ENCODE peak calls at places on chromosomes 6 and 20, in seven cellular contexts. N is mucosa of descending colon, M is Panc1, B is GM12864, C is heart left ventricle, Y is cardiac fibroblast, L is heart right ventricle. V is an unnamed sample.

GRCh38 chr6:170281331-170282292 is 9.3 kb downstream of the DLL1 start:
- DNase-seq in N (peak), M (no peak), B (no peak), C (peak), Y (no peak), L (no peak), V (no peak)

GRCh38 chr20:52416959-52417358 is 225.4 kb upstream of the ZFP64 start:
- DNase-seq in N (no peak), M (no peak), B (no peak), C (no peak), Y (no peak), L (no peak), V (no peak)

GRCh38 chr6:10413850-10414765 is 766 bp downstream of the TFAP2A start:
- DNase-seq in N (no peak), M (no peak), B (no peak), C (no peak), Y (no peak), L (no peak), V (no peak)

GRCh38 chr6:24273471-24273870 is 84.4 kb downstream of the DCDC2 start:
- DNase-seq in N (no peak), M (no peak), B (no peak), C (no peak), Y (no peak), L (no peak), V (no peak)

GRCh38 chr20:43726811-43727338 is at the start of gene GTSF1L:
- DNase-seq in N (no peak), M (no peak), B (no peak), C (no peak), Y (peak), L (peak), V (no peak)

GRCh38 chr20:59783020-59784010 is 150.1 kb downstream of the SYCP2 start:
- DNase-seq in N (peak), M (peak), B (peak), C (no peak), Y (peak), L (peak), V (peak)

GRCh38 chr20:57040924-57041323 is 225.5 kb downstream of the BMP7 start:
- DNase-seq in N (no peak), M (no peak), B (no peak), C (no peak), Y (no peak), L (no peak), V (no peak)

GRCh38 chr20:62246431-62246830 is 8.1 kb downstream of the OSBPL2 start:
- DNase-seq in N (no peak), M (no peak), B (no peak), C (peak), Y (no peak), L (no peak), V (no peak)

GRCh38 chr6:15901141-15902115 is 227.5 kb upstream of the MYLIP start:
- DNase-seq in N (no peak), M (no peak), B (peak), C (no peak), Y (no peak), L (no peak), V (peak)

GRCh38 chr20:34970193-34971037 is 14.7 kb downstream of the MYH7B start:
- DNase-seq in N (no peak), M (no peak), B (no peak), C (no peak), Y (no peak), L (no peak), V (no peak)

GRCh38 chr20:14948416-14948815 is 611.0 kb upstream of the FLRT3 start:
- DNase-seq in N (no peak), M (no peak), B (no peak), C (no peak), Y (no peak), L (no peak), V (no peak)

GRCh38 chr6:131792091-131792496 is 15.7 kb upstream of the ENPP1 start:
- DNase-seq in N (no peak), M (no peak), B (no peak), C (no peak), Y (peak), L (no peak), V (no peak)

GRCh38 chr20:53917145-53918009 is 153.0 kb downstream of the BCAS1 start:
- DNase-seq in N (peak), M (no peak), B (peak), C (no peak), Y (peak), L (peak), V (peak)

GRCh38 chr6:10174056-10174455 is 240.8 kb downstream of the TFAP2A start:
- DNase-seq in N (no peak), M (no peak), B (no peak), C (no peak), Y (no peak), L (no peak), V (no peak)

GRCh38 chr6:33297956-33298772 is 578 bp downstream of the RGL2 start:
- DNase-seq in N (peak), M (no peak), B (no peak), C (peak), Y (peak), L (peak), V (peak)

GRCh38 chr6:36650848-36651247 is 27.7 kb upstream of the CDKN1A start:
- DNase-seq in N (no peak), M (no peak), B (no peak), C (no peak), Y (no peak), L (no peak), V (peak)

GRCh38 chr20:2918096-2919049 is 45.1 kb downstream of the PTPRA start:
- DNase-seq in N (no peak), M (no peak), B (no peak), C (no peak), Y (no peak), L (no peak), V (no peak)

GRCh38 chr6:90000864-90001731 is 106.8 kb downstream of the GJA10 start:
- DNase-seq in N (no peak), M (no peak), B (no peak), C (no peak), Y (peak), L (no peak), V (no peak)

GRCh38 chr6:112087916-112088315 is 525 bp downstream of the FAM229B start:
- DNase-seq in N (no peak), M (no peak), B (no peak), C (no peak), Y (no peak), L (no peak), V (no peak)

GRCh38 chr6:14046476-14047068 is 71.0 kb upstream of the CD83 start:
- DNase-seq in N (no peak), M (peak), B (no peak), C (no peak), Y (peak), L (no peak), V (peak)

GRCh38 chr6:43800746-43801488 is 30.9 kb downstream of the VEGFA start:
- DNase-seq in N (no peak), M (no peak), B (no peak), C (no peak), Y (no peak), L (no peak), V (no peak)
- TF ChIP-seq CTCF in N (no peak), M (no peak), B (peak), C (no peak), Y (peak), L (no peak), V (no peak)

GRCh38 chr20:22106308-22106938 is 401.0 kb downstream of the PAX1 start:
- DNase-seq in N (no peak), M (peak), B (no peak), C (no peak), Y (peak), L (no peak), V (no peak)
- TF ChIP-seq CTCF in N (no peak), M (peak), B (no peak), C (peak), Y (peak), L (peak), V (no peak)

GRCh38 chr20:50540620-50541605 is 30.7 kb downstream of the PTPN1 start:
- DNase-seq in N (no peak), M (no peak), B (no peak), C (no peak), Y (peak), L (no peak), V (no peak)
- TF ChIP-seq CTCF in N (no peak), M (no peak), B (no peak), C (no peak), Y (no peak), L (no peak), V (no peak)

GRCh38 chr20:63247678-63248228 is 6.5 kb downstream of the NKAIN4 start:
- DNase-seq in N (no peak), M (no peak), B (no peak), C (peak), Y (no peak), L (no peak), V (no peak)

GRCh38 chr20:63244468-63244867 is 8.8 kb downstream of the BIRC7 start:
- DNase-seq in N (no peak), M (no peak), B (no peak), C (no peak), Y (no peak), L (no peak), V (no peak)

GRCh38 chr20:63243604-63244247 is 8.0 kb downstream of the BIRC7 start:
- DNase-seq in N (no peak), M (no peak), B (no peak), C (no peak), Y (no peak), L (no peak), V (no peak)

GRCh38 chr20:63248835-63249591 is 5.2 kb downstream of the NKAIN4 start:
- DNase-seq in N (no peak), M (no peak), B (no peak), C (peak), Y (no peak), L (no peak), V (no peak)

DNA sequence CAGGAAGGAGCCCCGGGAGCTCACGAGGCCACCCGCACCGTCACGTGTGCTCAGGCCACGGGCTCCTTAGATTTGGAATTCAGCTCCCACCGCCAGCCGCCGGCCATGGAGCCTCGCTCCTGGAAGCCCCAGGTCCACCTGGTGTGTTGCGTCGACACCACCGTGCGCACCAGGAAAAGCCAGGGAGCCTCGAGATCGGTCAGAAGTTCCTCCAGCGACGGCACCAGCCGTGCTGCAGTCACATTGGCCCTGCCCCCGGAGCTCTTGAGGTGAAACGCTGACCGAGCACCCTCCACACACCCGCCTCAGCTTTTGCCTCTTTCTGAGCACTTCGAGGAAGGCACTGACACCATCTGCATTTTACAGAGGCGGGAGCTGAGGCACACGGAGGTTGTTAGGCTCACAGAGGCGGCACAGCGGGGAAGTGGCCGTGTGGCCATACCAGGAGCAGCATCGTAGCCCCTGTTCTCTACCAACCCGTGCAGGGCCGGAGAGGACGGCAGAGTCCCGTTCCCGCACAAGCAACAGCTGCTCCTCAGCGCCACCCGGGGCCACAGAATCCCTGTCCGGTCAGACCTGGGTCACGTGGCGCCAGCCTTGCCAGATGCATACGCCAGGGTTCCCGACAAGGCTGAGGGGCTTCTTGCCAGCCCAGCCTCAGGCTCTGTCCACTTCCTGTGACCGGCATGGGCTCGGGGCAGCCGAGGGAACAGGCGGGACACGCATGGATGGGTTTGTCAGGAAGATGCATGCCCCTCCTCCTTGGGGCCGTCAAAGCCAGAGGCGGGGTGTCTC is 7.6 kb downstream of the NKAIN4 start:
- DNase-seq in N (no peak), M (no peak), B (no peak), C (peak), Y (no peak), L (no peak), V (no peak)
- TF ChIP-seq CTCF in N (no peak), M (no peak), B (no peak), C (no peak), Y (no peak), L (no peak), V (no peak)

GRCh38 chr6:143176090-143177021 is 115.7 kb downstream of the AIG1 start:
- DNase-seq in N (no peak), M (no peak), B (no peak), C (no peak), Y (peak), L (no peak), V (no peak)
- TF ChIP-seq CTCF in N (no peak), M (peak), B (no peak), C (no peak), Y (no peak), L (no peak), V (no peak)

V was measured in GM13977.